ENCODE peak calls at places on chromosomes 7 and 10, in six cellular contexts. One of them, this sample, is unnamed.

GRCh38 chr7:134513169-134513752 is 14.1 kb upstream of the AKR1B10 start:
- DNase-seq in ovary: no peak
- DNase-seq in Peyer's patch: no peak
- DNase-seq in IMR-90: peak; percentile 63
- DNase-seq in H1: peak; percentile 68
- DNase-seq in prostate gland: peak; percentile 17
- DNase-seq in this sample: peak; percentile 40

GRCh38 chr10:114577133-114577532 is 80.9 kb downstream of the ABLIM1 start:
- DNase-seq in ovary: no peak
- DNase-seq in Peyer's patch: no peak
- DNase-seq in IMR-90: peak; percentile 93
- DNase-seq in H1: no peak
- DNase-seq in prostate gland: no peak
- DNase-seq in this sample: peak; percentile 23

GRCh38 chr10:12201543-12201942 is 5.6 kb downstream of the CDC123 start:
- DNase-seq in ovary: no peak
- DNase-seq in Peyer's patch: no peak
- DNase-seq in IMR-90: no peak
- DNase-seq in H1: no peak
- DNase-seq in prostate gland: no peak
- DNase-seq in this sample: no peak

GRCh38 chr7:117901089-117901797 is 28.0 kb upstream of the CTTNBP2 start:
- DNase-seq in ovary: no peak
- DNase-seq in Peyer's patch: peak; percentile 70
- DNase-seq in IMR-90: no peak
- DNase-seq in H1: no peak
- DNase-seq in prostate gland: no peak
- DNase-seq in this sample: peak; percentile 30

GRCh38 chr10:23445591-23445990 is 6.7 kb downstream of the OTUD1 start:
- DNase-seq in ovary: no peak
- DNase-seq in Peyer's patch: no peak
- DNase-seq in IMR-90: no peak
- DNase-seq in H1: no peak
- DNase-seq in prostate gland: no peak
- DNase-seq in this sample: no peak

GRCh38 chr7:92634924-92635519 is 44.8 kb upstream of the FAM133B start:
- DNase-seq in ovary: no peak
- DNase-seq in Peyer's patch: no peak
- DNase-seq in IMR-90: peak; percentile 90
- DNase-seq in H1: no peak
- DNase-seq in prostate gland: no peak
- DNase-seq in this sample: no peak

GRCh38 chr10:14302035-14302434 is 28.7 kb downstream of the FRMD4A start:
- DNase-seq in ovary: no peak
- DNase-seq in Peyer's patch: no peak
- DNase-seq in IMR-90: peak; percentile 43
- DNase-seq in H1: no peak
- DNase-seq in prostate gland: no peak
- DNase-seq in this sample: no peak

GRCh38 chr7:29265208-29265923 is 70.8 kb downstream of the CHN2 start:
- DNase-seq in ovary: no peak
- DNase-seq in Peyer's patch: no peak
- DNase-seq in IMR-90: no peak
- DNase-seq in H1: peak; percentile 40
- DNase-seq in prostate gland: no peak
- DNase-seq in this sample: peak; percentile 41

GRCh38 chr10:7478727-7479457 is 68.1 kb upstream of the SFMBT2 start:
- DNase-seq in ovary: no peak
- DNase-seq in Peyer's patch: no peak
- DNase-seq in IMR-90: no peak
- DNase-seq in H1: no peak
- DNase-seq in prostate gland: no peak
- DNase-seq in this sample: no peak

GRCh38 chr10:103659674-103660363 is 166.3 kb downstream of the NEURL1 start:
- DNase-seq in ovary: no peak
- DNase-seq in Peyer's patch: peak; percentile 74
- DNase-seq in IMR-90: peak; percentile 91
- DNase-seq in H1: no peak
- DNase-seq in prostate gland: peak; percentile 77
- DNase-seq in this sample: peak; percentile 63

GRCh38 chr10:121592155-121592890 is 5.9 kb downstream of the FGFR2 start:
- DNase-seq in ovary: no peak
- DNase-seq in Peyer's patch: no peak
- DNase-seq in IMR-90: no peak
- DNase-seq in H1: no peak
- DNase-seq in prostate gland: no peak
- DNase-seq in this sample: no peak

GRCh38 chr7:157523371-157523765 is 186.6 kb downstream of the DNAJB6 start:
- DNase-seq in ovary: no peak
- DNase-seq in Peyer's patch: peak; percentile 37
- DNase-seq in IMR-90: no peak
- DNase-seq in H1: peak; percentile 41
- DNase-seq in prostate gland: no peak
- DNase-seq in this sample: no peak

GRCh38 chr10:91163709-91164474 is 56.6 kb upstream of the PCGF5 start:
- DNase-seq in ovary: peak; percentile 86
- DNase-seq in Peyer's patch: peak; percentile 89
- DNase-seq in IMR-90: peak; percentile 93
- DNase-seq in H1: peak; percentile 54
- DNase-seq in prostate gland: peak; percentile 42
- DNase-seq in this sample: peak; percentile 70

GRCh38 chr10:48465860-48466521 is 138.9 kb downstream of the ARHGAP22 start:
- DNase-seq in ovary: peak; percentile 26
- DNase-seq in Peyer's patch: peak; percentile 42
- DNase-seq in IMR-90: no peak
- DNase-seq in H1: peak; percentile 55
- DNase-seq in prostate gland: no peak
- DNase-seq in this sample: peak; percentile 4

GRCh38 chr10:114246679-114247305 is 7.7 kb downstream of the VWA2 start:
- DNase-seq in ovary: no peak
- DNase-seq in Peyer's patch: peak; percentile 58
- DNase-seq in IMR-90: no peak
- DNase-seq in H1: no peak
- DNase-seq in prostate gland: peak; percentile 23
- DNase-seq in this sample: peak; percentile 49

GRCh38 chr7:92720604-92721350 is 115.6 kb downstream of the CDK6 start:
- DNase-seq in ovary: no peak
- DNase-seq in Peyer's patch: no peak
- DNase-seq in IMR-90: no peak
- DNase-seq in H1: no peak
- DNase-seq in prostate gland: no peak
- DNase-seq in this sample: no peak

GRCh38 chr10:13990392-13990805 is 340.3 kb downstream of the FRMD4A start:
- DNase-seq in ovary: peak; percentile 39
- DNase-seq in Peyer's patch: no peak
- DNase-seq in IMR-90: peak; percentile 14
- DNase-seq in H1: no peak
- DNase-seq in prostate gland: no peak
- DNase-seq in this sample: peak; percentile 21

GRCh38 chr10:57288754-57289153 is 927.7 kb upstream of the ZWINT start:
- DNase-seq in ovary: no peak
- DNase-seq in Peyer's patch: no peak
- DNase-seq in IMR-90: no peak
- DNase-seq in H1: no peak
- DNase-seq in prostate gland: no peak
- DNase-seq in this sample: no peak

GRCh38 chr10:31041011-31041410 is 9.3 kb upstream of the ZNF438 start:
- DNase-seq in ovary: no peak
- DNase-seq in Peyer's patch: no peak
- DNase-seq in IMR-90: peak; percentile 41
- DNase-seq in H1: no peak
- DNase-seq in prostate gland: no peak
- DNase-seq in this sample: no peak

GRCh38 chr7:111077001-111077400 is 13.9 kb upstream of the LRRN3 start:
- DNase-seq in ovary: no peak
- DNase-seq in Peyer's patch: no peak
- DNase-seq in IMR-90: no peak
- DNase-seq in H1: no peak
- DNase-seq in prostate gland: no peak
- DNase-seq in this sample: no peak

GRCh38 chr7:25849361-25850184 is 302.4 kb upstream of the NFE2L3 start:
- DNase-seq in ovary: peak; percentile 53
- DNase-seq in Peyer's patch: no peak
- DNase-seq in IMR-90: peak; percentile 91
- DNase-seq in H1: no peak
- DNase-seq in prostate gland: no peak
- DNase-seq in this sample: no peak

GRCh38 chr7:8724080-8724718 is 290.8 kb downstream of the NXPH1 start:
- DNase-seq in ovary: no peak
- DNase-seq in Peyer's patch: no peak
- DNase-seq in IMR-90: no peak
- DNase-seq in H1: peak; percentile 72
- DNase-seq in prostate gland: no peak
- DNase-seq in this sample: peak; percentile 48

GRCh38 chr10:48496831-48497792 is 107.8 kb downstream of the ARHGAP22 start:
- DNase-seq in ovary: peak; percentile 61
- DNase-seq in Peyer's patch: no peak
- DNase-seq in IMR-90: peak; percentile 78
- DNase-seq in H1: peak; percentile 40
- DNase-seq in prostate gland: peak; percentile 1
- DNase-seq in this sample: no peak

GRCh38 chr10:71774916-71775702 is 1.8 kb upstream of the VSIR start:
- DNase-seq in ovary: peak; percentile 54
- DNase-seq in Peyer's patch: peak; percentile 46
- DNase-seq in IMR-90: no peak
- DNase-seq in H1: no peak
- DNase-seq in prostate gland: no peak
- DNase-seq in this sample: peak; percentile 76

GRCh38 chr7:119983468-119983867 is 289.5 kb upstream of the KCND2 start:
- DNase-seq in ovary: no peak
- DNase-seq in Peyer's patch: peak; percentile 31
- DNase-seq in IMR-90: no peak
- DNase-seq in H1: no peak
- DNase-seq in prostate gland: no peak
- DNase-seq in this sample: no peak

GRCh38 chr10:23293145-23293724 is 51.4 kb downstream of the C10orf67 start:
- DNase-seq in ovary: no peak
- DNase-seq in Peyer's patch: no peak
- DNase-seq in IMR-90: peak; percentile 9
- DNase-seq in H1: peak; percentile 80
- DNase-seq in prostate gland: no peak
- DNase-seq in this sample: peak; percentile 72

GRCh38 chr10:118238573-118239240 is 103.4 kb downstream of the FAM204A start:
- DNase-seq in ovary: no peak
- DNase-seq in Peyer's patch: no peak
- DNase-seq in IMR-90: peak; percentile 8
- DNase-seq in H1: no peak
- DNase-seq in prostate gland: no peak
- DNase-seq in this sample: no peak

GRCh38 chr7:79453558-79454324 is at the start of gene MAGI2:
- DNase-seq in ovary: peak; percentile 92
- DNase-seq in Peyer's patch: peak; percentile 58
- DNase-seq in IMR-90: peak; percentile 84
- DNase-seq in H1: peak; percentile 77
- DNase-seq in prostate gland: peak; percentile 43
- DNase-seq in this sample: peak; percentile 42
- TF ChIP-seq POLR2A in ovary: peak; percentile 82
- TF ChIP-seq POLR2A in Peyer's patch: no peak
- TF ChIP-seq POLR2A in IMR-90: peak; percentile 17
- TF ChIP-seq POLR2A in H1: no peak
- TF ChIP-seq POLR2A in prostate gland: no peak
- TF ChIP-seq POLR2A in this sample: peak; percentile 43

DNA sequence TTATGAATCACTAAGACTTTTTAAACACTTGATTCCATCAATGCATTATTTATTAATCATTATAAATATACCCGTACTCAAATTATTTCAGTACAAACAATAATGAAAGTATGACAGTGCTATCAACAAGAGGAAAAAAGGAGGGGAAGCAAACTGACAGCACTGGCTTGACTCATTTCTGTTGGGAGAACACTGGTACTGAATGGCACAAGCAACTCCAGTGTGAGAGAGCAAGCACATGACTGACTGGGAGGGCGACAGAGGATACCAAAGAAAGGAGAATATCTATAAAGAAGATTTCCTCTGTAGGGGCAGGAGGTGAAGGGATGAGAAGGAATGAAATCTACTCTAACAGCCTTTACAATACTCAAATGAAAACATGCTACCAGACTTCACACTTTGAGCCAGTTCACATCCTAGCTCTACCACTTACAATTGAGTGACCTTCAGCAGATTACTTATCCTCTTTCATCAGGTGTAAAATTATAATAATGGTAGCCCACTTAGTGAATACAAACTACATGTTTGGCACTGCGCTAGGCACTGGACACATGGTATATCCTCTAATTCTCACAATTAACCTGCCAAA is 1.5 kb downstream of the USP54 start:
- DNase-seq in ovary: no peak
- DNase-seq in Peyer's patch: no peak
- DNase-seq in IMR-90: peak; percentile 32
- DNase-seq in H1: no peak
- DNase-seq in prostate gland: no peak
- DNase-seq in this sample: no peak
- H3K4me1 ChIP-seq in ovary: peaks cover 4% of the 10 kb centered on the region
- H3K4me1 ChIP-seq in Peyer's patch: peaks cover 45% of the 10 kb centered on the region
- H3K4me1 ChIP-seq in IMR-90: peaks cover 9% of the 10 kb centered on the region
- H3K4me1 ChIP-seq in H1: peaks cover 2% of the 10 kb centered on the region
- H3K4me1 ChIP-seq in prostate gland: peaks cover 16% of the 10 kb centered on the region
- H3K4me1 ChIP-seq in this sample: peaks cover 74% of the 10 kb centered on the region

GRCh38 chr7:65269150-65269856 is 104.4 kb upstream of the ZNF92 start:
- DNase-seq in ovary: peak; percentile 36
- DNase-seq in Peyer's patch: no peak
- DNase-seq in IMR-90: peak; percentile 58
- DNase-seq in H1: peak; percentile 93
- DNase-seq in prostate gland: no peak
- DNase-seq in this sample: peak; percentile 17
- TF ChIP-seq POLR2A in ovary: no peak
- TF ChIP-seq POLR2A in Peyer's patch: no peak
- TF ChIP-seq POLR2A in IMR-90: no peak
- TF ChIP-seq POLR2A in H1: peak; percentile 95
- TF ChIP-seq POLR2A in prostate gland: no peak
- TF ChIP-seq POLR2A in this sample: no peak

GRCh38 chr10:35459449-35459847 is 123.1 kb downstream of the CCNY start:
- DNase-seq in ovary: no peak
- DNase-seq in Peyer's patch: no peak
- DNase-seq in IMR-90: no peak
- DNase-seq in H1: no peak
- DNase-seq in prostate gland: no peak
- DNase-seq in this sample: no peak
- H3K4me1 ChIP-seq in ovary: peaks cover 19% of the 10 kb centered on the region
- H3K4me1 ChIP-seq in Peyer's patch: peaks cover 45% of the 10 kb centered on the region
- H3K4me1 ChIP-seq in IMR-90: peaks cover 30% of the 10 kb centered on the region
- H3K4me1 ChIP-seq in H1: peaks cover 6% of the 10 kb centered on the region
- H3K4me1 ChIP-seq in prostate gland: no peaks in the 10 kb centered on the region
- H3K4me1 ChIP-seq in this sample: peaks cover 40% of the 10 kb centered on the region

This sample was measured in body of pancreas.